ENCODE peak calls at places on chromosomes 13 and 19, in five cellular contexts. W is mucosa of gallbladder; O is AG04450; V is central memory CD4-positive, alpha-beta T cell; S is GM03348. L is an unnamed sample.

GRCh38 chr19:8612807-8613171 is 2.3 kb upstream of the ADAMTS10 start:
- DNase-seq in W (no peak), O (no peak), V (no peak), S (no peak), L (no peak)

GRCh38 chr13:35908221-35908620 is 223.0 kb downstream of the DCLK1 start:
- DNase-seq in W (no peak), O (no peak), V (no peak), S (no peak), L (no peak)

GRCh38 chr19:47719047-47719885 is 6.0 kb downstream of the EHD2 start:
- DNase-seq in W (peak; percentile 87), O (peak; percentile 99), V (no peak), S (peak; percentile 96), L (peak; percentile 98)

GRCh38 chr13:51585696-51586095 is 1.4 kb downstream of the WDFY2 start:
- DNase-seq in W (no peak), O (no peak), V (no peak), S (no peak), L (peak; percentile 45)

GRCh38 chr19:7622933-7623685 is 6.2 kb downstream of the XAB2 start:
- DNase-seq in W (no peak), O (no peak), V (no peak), S (no peak), L (no peak)

GRCh38 chr19:35169226-35169995 is 14.9 kb downstream of the FXYD5 start:
- DNase-seq in W (no peak), O (no peak), V (no peak), S (no peak), L (no peak)

GRCh38 chr19:49111218-49111998 is 2.8 kb upstream of the LIN7B start:
- DNase-seq in W (no peak), O (no peak), V (no peak), S (no peak), L (no peak)

GRCh38 chr19:42277821-42278809 is 9.1 kb downstream of the CIC start:
- DNase-seq in W (peak; percentile 26), O (no peak), V (no peak), S (peak; percentile 54), L (peak; percentile 50)

GRCh38 chr13:46031581-46032263 is 20.8 kb downstream of the ZC3H13 start:
- DNase-seq in W (no peak), O (no peak), V (no peak), S (no peak), L (no peak)

GRCh38 chr13:94548382-94549240 is 47.3 kb downstream of the TGDS start:
- DNase-seq in W (peak; percentile 22), O (no peak), V (no peak), S (no peak), L (peak; percentile 58)

GRCh38 chr13:23500858-23501257 is 67.4 kb upstream of the SACS start:
- DNase-seq in W (no peak), O (peak; percentile 82), V (no peak), S (peak; percentile 70), L (peak; percentile 95)

GRCh38 chr13:112664501-112665203 is 25.2 kb upstream of the ATP11A start:
- DNase-seq in W (no peak), O (no peak), V (no peak), S (no peak), L (no peak)

GRCh38 chr13:94339116-94339687 is 140.3 kb downstream of the DCT start:
- DNase-seq in W (no peak), O (no peak), V (no peak), S (no peak), L (no peak)

GRCh38 chr13:80379245-80379644 is 38.3 kb upstream of the SPRY2 start:
- DNase-seq in W (no peak), O (no peak), V (no peak), S (peak; percentile 24), L (peak; percentile 15)

GRCh38 chr19:35135389-35135909 is 590 bp upstream of the LGI4 start:
- DNase-seq in W (peak; percentile 72), O (no peak), V (no peak), S (peak; percentile 91), L (peak; percentile 65)

GRCh38 chr13:40794414-40795368 is 5.3 kb downstream of the SLC25A15 start:
- DNase-seq in W (no peak), O (no peak), V (no peak), S (no peak), L (no peak)

GRCh38 chr19:46081928-46082727 is 41.3 kb upstream of the IGFL4 start:
- DNase-seq in W (peak; percentile 20), O (no peak), V (no peak), S (peak; percentile 70), L (peak; percentile 82)

GRCh38 chr19:1401138-1401888 is at the start of gene GAMT:
- DNase-seq in W (no peak), O (no peak), V (peak; percentile 34), S (peak; percentile 92), L (no peak)

GRCh38 chr19:43624933-43625332 is 5.5 kb upstream of the ZNF428 start:
- DNase-seq in W (peak; percentile 26), O (no peak), V (peak; percentile 77), S (no peak), L (no peak)

GRCh38 chr19:5001547-5002131 is 32.7 kb downstream of the KDM4B start:
- DNase-seq in W (no peak), O (no peak), V (no peak), S (peak; percentile 83), L (peak; percentile 73)

GRCh38 chr19:56751078-56751489 is 79.5 kb upstream of the ZNF835 start:
- DNase-seq in W (no peak), O (no peak), V (no peak), S (no peak), L (no peak)

GRCh38 chr19:2237051-2237868 is 636 bp downstream of the SF3A2 start:
- DNase-seq in W (no peak), O (no peak), V (no peak), S (no peak), L (no peak)

GRCh38 chr19:2270572-2271515 is 11.1 kb downstream of the PEAK3 start:
- DNase-seq in W (peak; percentile 84), O (peak; percentile 58), V (peak; percentile 71), S (peak; percentile 96), L (peak; percentile 84)

GRCh38 chr13:39509616-39510015 is 93.4 kb downstream of the LHFPL6 start:
- DNase-seq in W (no peak), O (no peak), V (no peak), S (no peak), L (no peak)

GRCh38 chr13:83752141-83752540 is 130.1 kb downstream of the SLITRK1 start:
- DNase-seq in W (no peak), O (no peak), V (no peak), S (peak; percentile 65), L (peak; percentile 53)

GRCh38 chr13:67075239-67075638 is 154.9 kb downstream of the PCDH9 start:
- DNase-seq in W (no peak), O (no peak), V (no peak), S (peak; percentile 16), L (peak; percentile 52)

GRCh38 chr19:43495082-43495481 is 9.5 kb downstream of the PHLDB3 start:
- DNase-seq in W (no peak), O (no peak), V (no peak), S (no peak), L (no peak)

GRCh38 chr19:45638930-45639729 is at the start of gene EML2:
- DNase-seq in W (no peak), O (no peak), V (peak; percentile 37), S (peak; percentile 90), L (no peak)

GRCh38 chr19:34722353-34722752 is 11.7 kb upstream of the ZNF181 start:
- DNase-seq in W (no peak), O (no peak), V (no peak), S (no peak), L (no peak)

L was measured in fibroblast of the aortic adventitia.